ENCODE peak calls at places on chromosomes 12 and 14, in nine cellular contexts. One of them, this sample, is unnamed.

GRCh38 chr12:111362687-111363475 is 6.0 kb downstream of the PHETA1 start:
- DNase-seq in stimulated activated CD4-positive, alpha-beta T cell treated with anti-CD3 and anti-CD28 coated beads, Interleukin-12 subunit alpha, Interleukin-12 subunit beta, amount 100 ng/mL, for 48 hours: no peak
- DNase-seq in KG1: no peak
- DNase-seq in tibial artery: no peak
- DNase-seq in HFFc6: no peak
- DNase-seq in GM13977: no peak
- DNase-seq in fibroblast of pulmonary artery: no peak
- DNase-seq in activated CD4-positive, alpha-beta T cell treated with anti-CD3 and anti-CD28 coated beads for 1 hour: no peak
- DNase-seq in GM13976: no peak
- DNase-seq in this sample: no peak

GRCh38 chr12:69821441-69822204 is 3.4 kb upstream of the MYRFL start:
- DNase-seq in fibroblast of pulmonary artery: peak; percentile 88
- DNase-seq in activated CD4-positive, alpha-beta T cell treated with anti-CD3 and anti-CD28 coated beads for 1 hour: no peak
- DNase-seq in tibial artery: no peak
- DNase-seq in GM13977: no peak
- DNase-seq in GM13976: no peak
- DNase-seq in stimulated activated CD4-positive, alpha-beta T cell treated with anti-CD3 and anti-CD28 coated beads, Interleukin-12 subunit alpha, Interleukin-12 subunit beta, amount 100 ng/mL, for 48 hours: no peak
- DNase-seq in KG1: no peak
- DNase-seq in HFFc6: no peak
- DNase-seq in this sample: no peak

GRCh38 chr12:99427104-99427503 is 220.4 kb upstream of the GARIN6 start:
- DNase-seq in GM13976: no peak
- DNase-seq in stimulated activated CD4-positive, alpha-beta T cell treated with anti-CD3 and anti-CD28 coated beads, Interleukin-12 subunit alpha, Interleukin-12 subunit beta, amount 100 ng/mL, for 48 hours: no peak
- DNase-seq in activated CD4-positive, alpha-beta T cell treated with anti-CD3 and anti-CD28 coated beads for 1 hour: no peak
- DNase-seq in HFFc6: no peak
- DNase-seq in fibroblast of pulmonary artery: no peak
- DNase-seq in KG1: no peak
- DNase-seq in GM13977: no peak
- DNase-seq in tibial artery: no peak
- DNase-seq in this sample: no peak

GRCh38 chr12:82436354-82436753 is 78.0 kb downstream of the METTL25 start:
- DNase-seq in HFFc6: no peak
- DNase-seq in fibroblast of pulmonary artery: no peak
- DNase-seq in stimulated activated CD4-positive, alpha-beta T cell treated with anti-CD3 and anti-CD28 coated beads, Interleukin-12 subunit alpha, Interleukin-12 subunit beta, amount 100 ng/mL, for 48 hours: no peak
- DNase-seq in GM13977: no peak
- DNase-seq in tibial artery: no peak
- DNase-seq in KG1: no peak
- DNase-seq in GM13976: no peak
- DNase-seq in activated CD4-positive, alpha-beta T cell treated with anti-CD3 and anti-CD28 coated beads for 1 hour: no peak
- DNase-seq in this sample: no peak

GRCh38 chr12:47442310-47442709 is 263.5 kb downstream of the RPAP3 start:
- DNase-seq in fibroblast of pulmonary artery: no peak
- DNase-seq in tibial artery: no peak
- DNase-seq in HFFc6: no peak
- DNase-seq in stimulated activated CD4-positive, alpha-beta T cell treated with anti-CD3 and anti-CD28 coated beads, Interleukin-12 subunit alpha, Interleukin-12 subunit beta, amount 100 ng/mL, for 48 hours: no peak
- DNase-seq in GM13977: no peak
- DNase-seq in KG1: no peak
- DNase-seq in activated CD4-positive, alpha-beta T cell treated with anti-CD3 and anti-CD28 coated beads for 1 hour: no peak
- DNase-seq in GM13976: no peak
- DNase-seq in this sample: no peak

GRCh38 chr12:45268672-45269406 is 52.9 kb downstream of the ANO6 start:
- DNase-seq in HFFc6: peak; percentile 91
- DNase-seq in GM13977: peak; percentile 20
- DNase-seq in KG1: peak; percentile 42
- DNase-seq in fibroblast of pulmonary artery: peak; percentile 94
- DNase-seq in stimulated activated CD4-positive, alpha-beta T cell treated with anti-CD3 and anti-CD28 coated beads, Interleukin-12 subunit alpha, Interleukin-12 subunit beta, amount 100 ng/mL, for 48 hours: no peak
- DNase-seq in GM13976: peak; percentile 17
- DNase-seq in tibial artery: peak; percentile 87
- DNase-seq in activated CD4-positive, alpha-beta T cell treated with anti-CD3 and anti-CD28 coated beads for 1 hour: no peak
- DNase-seq in this sample: no peak

GRCh38 chr12:6074979-6075585 is 49.4 kb downstream of the VWF start:
- DNase-seq in KG1: no peak
- DNase-seq in activated CD4-positive, alpha-beta T cell treated with anti-CD3 and anti-CD28 coated beads for 1 hour: no peak
- DNase-seq in GM13977: peak; percentile 44
- DNase-seq in GM13976: peak; percentile 68
- DNase-seq in stimulated activated CD4-positive, alpha-beta T cell treated with anti-CD3 and anti-CD28 coated beads, Interleukin-12 subunit alpha, Interleukin-12 subunit beta, amount 100 ng/mL, for 48 hours: no peak
- DNase-seq in tibial artery: no peak
- DNase-seq in HFFc6: no peak
- DNase-seq in fibroblast of pulmonary artery: no peak
- DNase-seq in this sample: peak; percentile 12

GRCh38 chr12:25979563-25979962 is 21.1 kb downstream of the RASSF8 start:
- DNase-seq in GM13976: no peak
- DNase-seq in HFFc6: peak; percentile 28
- DNase-seq in tibial artery: no peak
- DNase-seq in stimulated activated CD4-positive, alpha-beta T cell treated with anti-CD3 and anti-CD28 coated beads, Interleukin-12 subunit alpha, Interleukin-12 subunit beta, amount 100 ng/mL, for 48 hours: no peak
- DNase-seq in KG1: no peak
- DNase-seq in activated CD4-positive, alpha-beta T cell treated with anti-CD3 and anti-CD28 coated beads for 1 hour: no peak
- DNase-seq in GM13977: no peak
- DNase-seq in fibroblast of pulmonary artery: peak; percentile 33
- DNase-seq in this sample: no peak

GRCh38 chr12:66555113-66555512 is 123.8 kb downstream of the GRIP1 start:
- DNase-seq in KG1: no peak
- DNase-seq in fibroblast of pulmonary artery: no peak
- DNase-seq in HFFc6: no peak
- DNase-seq in stimulated activated CD4-positive, alpha-beta T cell treated with anti-CD3 and anti-CD28 coated beads, Interleukin-12 subunit alpha, Interleukin-12 subunit beta, amount 100 ng/mL, for 48 hours: no peak
- DNase-seq in GM13976: no peak
- DNase-seq in tibial artery: no peak
- DNase-seq in activated CD4-positive, alpha-beta T cell treated with anti-CD3 and anti-CD28 coated beads for 1 hour: no peak
- DNase-seq in GM13977: no peak
- DNase-seq in this sample: no peak

GRCh38 chr12:95615735-95616134 is 64.5 kb upstream of the USP44 start:
- DNase-seq in GM13976: no peak
- DNase-seq in stimulated activated CD4-positive, alpha-beta T cell treated with anti-CD3 and anti-CD28 coated beads, Interleukin-12 subunit alpha, Interleukin-12 subunit beta, amount 100 ng/mL, for 48 hours: no peak
- DNase-seq in GM13977: no peak
- DNase-seq in activated CD4-positive, alpha-beta T cell treated with anti-CD3 and anti-CD28 coated beads for 1 hour: no peak
- DNase-seq in tibial artery: no peak
- DNase-seq in fibroblast of pulmonary artery: peak; percentile 16
- DNase-seq in KG1: no peak
- DNase-seq in HFFc6: no peak
- DNase-seq in this sample: no peak

GRCh38 chr12:108560321-108560721 is 652 bp downstream of the SART3 start:
- DNase-seq in stimulated activated CD4-positive, alpha-beta T cell treated with anti-CD3 and anti-CD28 coated beads, Interleukin-12 subunit alpha, Interleukin-12 subunit beta, amount 100 ng/mL, for 48 hours: no peak
- DNase-seq in activated CD4-positive, alpha-beta T cell treated with anti-CD3 and anti-CD28 coated beads for 1 hour: no peak
- DNase-seq in GM13977: no peak
- DNase-seq in GM13976: no peak
- DNase-seq in fibroblast of pulmonary artery: peak; percentile 75
- DNase-seq in HFFc6: peak; percentile 25
- DNase-seq in tibial artery: no peak
- DNase-seq in KG1: no peak
- DNase-seq in this sample: no peak

GRCh38 chr12:47746073-47746472 is 12.6 kb downstream of the RAPGEF3 start:
- DNase-seq in fibroblast of pulmonary artery: no peak
- DNase-seq in activated CD4-positive, alpha-beta T cell treated with anti-CD3 and anti-CD28 coated beads for 1 hour: no peak
- DNase-seq in stimulated activated CD4-positive, alpha-beta T cell treated with anti-CD3 and anti-CD28 coated beads, Interleukin-12 subunit alpha, Interleukin-12 subunit beta, amount 100 ng/mL, for 48 hours: no peak
- DNase-seq in GM13977: no peak
- DNase-seq in KG1: no peak
- DNase-seq in GM13976: peak; percentile 25
- DNase-seq in tibial artery: no peak
- DNase-seq in HFFc6: no peak
- DNase-seq in this sample: no peak

GRCh38 chr14:51020024-51020710 is 74.7 kb downstream of the TRIM9 start:
- DNase-seq in tibial artery: no peak
- DNase-seq in GM13977: no peak
- DNase-seq in KG1: no peak
- DNase-seq in fibroblast of pulmonary artery: no peak
- DNase-seq in activated CD4-positive, alpha-beta T cell treated with anti-CD3 and anti-CD28 coated beads for 1 hour: no peak
- DNase-seq in stimulated activated CD4-positive, alpha-beta T cell treated with anti-CD3 and anti-CD28 coated beads, Interleukin-12 subunit alpha, Interleukin-12 subunit beta, amount 100 ng/mL, for 48 hours: no peak
- DNase-seq in GM13976: no peak
- DNase-seq in HFFc6: no peak
- DNase-seq in this sample: no peak

GRCh38 chr14:24334431-24335271 is at the start of gene ADCY4:
- DNase-seq in GM13977: no peak
- DNase-seq in fibroblast of pulmonary artery: no peak
- DNase-seq in KG1: no peak
- DNase-seq in activated CD4-positive, alpha-beta T cell treated with anti-CD3 and anti-CD28 coated beads for 1 hour: no peak
- DNase-seq in tibial artery: no peak
- DNase-seq in GM13976: peak; percentile 52
- DNase-seq in HFFc6: no peak
- DNase-seq in stimulated activated CD4-positive, alpha-beta T cell treated with anti-CD3 and anti-CD28 coated beads, Interleukin-12 subunit alpha, Interleukin-12 subunit beta, amount 100 ng/mL, for 48 hours: no peak
- DNase-seq in this sample: no peak

GRCh38 chr14:35883677-35884293 is 57.6 kb downstream of the BRMS1L start:
- DNase-seq in fibroblast of pulmonary artery: peak; percentile 44
- DNase-seq in activated CD4-positive, alpha-beta T cell treated with anti-CD3 and anti-CD28 coated beads for 1 hour: no peak
- DNase-seq in tibial artery: no peak
- DNase-seq in GM13976: peak; percentile 45
- DNase-seq in KG1: no peak
- DNase-seq in HFFc6: peak; percentile 9
- DNase-seq in GM13977: peak; percentile 44
- DNase-seq in stimulated activated CD4-positive, alpha-beta T cell treated with anti-CD3 and anti-CD28 coated beads, Interleukin-12 subunit alpha, Interleukin-12 subunit beta, amount 100 ng/mL, for 48 hours: peak; percentile 1
- DNase-seq in this sample: no peak

GRCh38 chr12:127810026-127810425 is 456.9 kb upstream of the TMEM132C start:
- DNase-seq in HFFc6: peak; percentile 66
- DNase-seq in activated CD4-positive, alpha-beta T cell treated with anti-CD3 and anti-CD28 coated beads for 1 hour: no peak
- DNase-seq in GM13977: no peak
- DNase-seq in GM13976: no peak
- DNase-seq in fibroblast of pulmonary artery: peak; percentile 63
- DNase-seq in KG1: no peak
- DNase-seq in tibial artery: no peak
- DNase-seq in stimulated activated CD4-positive, alpha-beta T cell treated with anti-CD3 and anti-CD28 coated beads, Interleukin-12 subunit alpha, Interleukin-12 subunit beta, amount 100 ng/mL, for 48 hours: no peak
- DNase-seq in this sample: no peak

GRCh38 chr14:105154476-105154871 is 14.1 kb downstream of the JAG2 start:
- DNase-seq in HFFc6: no peak
- DNase-seq in GM13976: no peak
- DNase-seq in activated CD4-positive, alpha-beta T cell treated with anti-CD3 and anti-CD28 coated beads for 1 hour: no peak
- DNase-seq in stimulated activated CD4-positive, alpha-beta T cell treated with anti-CD3 and anti-CD28 coated beads, Interleukin-12 subunit alpha, Interleukin-12 subunit beta, amount 100 ng/mL, for 48 hours: no peak
- DNase-seq in KG1: no peak
- DNase-seq in fibroblast of pulmonary artery: no peak
- DNase-seq in GM13977: no peak
- DNase-seq in tibial artery: no peak
- DNase-seq in this sample: no peak

GRCh38 chr12:112728909-112729308 is 62.6 kb upstream of the RPH3A start:
- DNase-seq in KG1: no peak
- DNase-seq in fibroblast of pulmonary artery: no peak
- DNase-seq in GM13976: no peak
- DNase-seq in activated CD4-positive, alpha-beta T cell treated with anti-CD3 and anti-CD28 coated beads for 1 hour: no peak
- DNase-seq in GM13977: no peak
- DNase-seq in stimulated activated CD4-positive, alpha-beta T cell treated with anti-CD3 and anti-CD28 coated beads, Interleukin-12 subunit alpha, Interleukin-12 subunit beta, amount 100 ng/mL, for 48 hours: no peak
- DNase-seq in tibial artery: no peak
- DNase-seq in HFFc6: no peak
- DNase-seq in this sample: no peak

GRCh38 chr12:80761818-80762217 is 45.1 kb downstream of the MYF5 start:
- DNase-seq in HFFc6: no peak
- DNase-seq in GM13976: no peak
- DNase-seq in fibroblast of pulmonary artery: no peak
- DNase-seq in tibial artery: no peak
- DNase-seq in activated CD4-positive, alpha-beta T cell treated with anti-CD3 and anti-CD28 coated beads for 1 hour: no peak
- DNase-seq in GM13977: no peak
- DNase-seq in stimulated activated CD4-positive, alpha-beta T cell treated with anti-CD3 and anti-CD28 coated beads, Interleukin-12 subunit alpha, Interleukin-12 subunit beta, amount 100 ng/mL, for 48 hours: no peak
- DNase-seq in KG1: no peak
- DNase-seq in this sample: no peak

GRCh38 chr14:96104469-96105057 is 65.4 kb downstream of the C14orf132 start:
- DNase-seq in fibroblast of pulmonary artery: peak; percentile 83
- DNase-seq in KG1: no peak
- DNase-seq in GM13977: peak; percentile 36
- DNase-seq in GM13976: peak; percentile 46
- DNase-seq in tibial artery: peak; percentile 90
- DNase-seq in stimulated activated CD4-positive, alpha-beta T cell treated with anti-CD3 and anti-CD28 coated beads, Interleukin-12 subunit alpha, Interleukin-12 subunit beta, amount 100 ng/mL, for 48 hours: no peak
- DNase-seq in activated CD4-positive, alpha-beta T cell treated with anti-CD3 and anti-CD28 coated beads for 1 hour: no peak
- DNase-seq in HFFc6: peak; percentile 97
- DNase-seq in this sample: no peak

GRCh38 chr12:51246254-51246853 is 7.7 kb downstream of the DAZAP2 start:
- DNase-seq in GM13977: no peak
- DNase-seq in HFFc6: no peak
- DNase-seq in tibial artery: no peak
- DNase-seq in KG1: peak; percentile 59
- DNase-seq in GM13976: peak; percentile 50
- DNase-seq in activated CD4-positive, alpha-beta T cell treated with anti-CD3 and anti-CD28 coated beads for 1 hour: no peak
- DNase-seq in stimulated activated CD4-positive, alpha-beta T cell treated with anti-CD3 and anti-CD28 coated beads, Interleukin-12 subunit alpha, Interleukin-12 subunit beta, amount 100 ng/mL, for 48 hours: no peak
- DNase-seq in fibroblast of pulmonary artery: peak; percentile 85
- DNase-seq in this sample: no peak

GRCh38 chr14:50050171-50050570 is 66.2 kb downstream of the VCPKMT start:
- DNase-seq in fibroblast of pulmonary artery: no peak
- DNase-seq in activated CD4-positive, alpha-beta T cell treated with anti-CD3 and anti-CD28 coated beads for 1 hour: no peak
- DNase-seq in HFFc6: no peak
- DNase-seq in tibial artery: no peak
- DNase-seq in stimulated activated CD4-positive, alpha-beta T cell treated with anti-CD3 and anti-CD28 coated beads, Interleukin-12 subunit alpha, Interleukin-12 subunit beta, amount 100 ng/mL, for 48 hours: no peak
- DNase-seq in GM13977: no peak
- DNase-seq in KG1: no peak
- DNase-seq in GM13976: no peak
- DNase-seq in this sample: no peak

GRCh38 chr12:52351196-52352059 is 15.9 kb downstream of the KRT85 start:
- DNase-seq in GM13977: no peak
- DNase-seq in stimulated activated CD4-positive, alpha-beta T cell treated with anti-CD3 and anti-CD28 coated beads, Interleukin-12 subunit alpha, Interleukin-12 subunit beta, amount 100 ng/mL, for 48 hours: no peak
- DNase-seq in tibial artery: no peak
- DNase-seq in fibroblast of pulmonary artery: no peak
- DNase-seq in KG1: no peak
- DNase-seq in HFFc6: no peak
- DNase-seq in activated CD4-positive, alpha-beta T cell treated with anti-CD3 and anti-CD28 coated beads for 1 hour: peak; percentile 30
- DNase-seq in GM13976: no peak
- DNase-seq in this sample: peak; percentile 15

GRCh38 chr14:105107781-105108515 is 42.7 kb upstream of the GPR132 start:
- DNase-seq in GM13977: no peak
- DNase-seq in tibial artery: no peak
- DNase-seq in stimulated activated CD4-positive, alpha-beta T cell treated with anti-CD3 and anti-CD28 coated beads, Interleukin-12 subunit alpha, Interleukin-12 subunit beta, amount 100 ng/mL, for 48 hours: no peak
- DNase-seq in KG1: no peak
- DNase-seq in HFFc6: no peak
- DNase-seq in GM13976: no peak
- DNase-seq in activated CD4-positive, alpha-beta T cell treated with anti-CD3 and anti-CD28 coated beads for 1 hour: no peak
- DNase-seq in fibroblast of pulmonary artery: no peak
- DNase-seq in this sample: no peak

GRCh38 chr14:54420478-54421116 is 20.6 kb downstream of the CNIH1 start:
- DNase-seq in tibial artery: peak; percentile 28
- DNase-seq in activated CD4-positive, alpha-beta T cell treated with anti-CD3 and anti-CD28 coated beads for 1 hour: no peak
- DNase-seq in KG1: no peak
- DNase-seq in HFFc6: peak; percentile 54
- DNase-seq in GM13977: no peak
- DNase-seq in GM13976: no peak
- DNase-seq in fibroblast of pulmonary artery: peak; percentile 69
- DNase-seq in stimulated activated CD4-positive, alpha-beta T cell treated with anti-CD3 and anti-CD28 coated beads, Interleukin-12 subunit alpha, Interleukin-12 subunit beta, amount 100 ng/mL, for 48 hours: no peak
- DNase-seq in this sample: no peak

GRCh38 chr14:34059925-34060746 is 109.3 kb upstream of the EGLN3 start:
- DNase-seq in tibial artery: peak; percentile 72
- DNase-seq in stimulated activated CD4-positive, alpha-beta T cell treated with anti-CD3 and anti-CD28 coated beads, Interleukin-12 subunit alpha, Interleukin-12 subunit beta, amount 100 ng/mL, for 48 hours: peak; percentile 57
- DNase-seq in GM13976: peak; percentile 84
- DNase-seq in KG1: no peak
- DNase-seq in activated CD4-positive, alpha-beta T cell treated with anti-CD3 and anti-CD28 coated beads for 1 hour: peak; percentile 21
- DNase-seq in GM13977: peak; percentile 68
- DNase-seq in HFFc6: peak; percentile 24
- DNase-seq in fibroblast of pulmonary artery: peak; percentile 67
- DNase-seq in this sample: no peak

GRCh38 chr12:100794441-100795192 is at the start of gene ANO4:
- DNase-seq in GM13977: no peak
- DNase-seq in KG1: no peak
- DNase-seq in tibial artery: no peak
- DNase-seq in fibroblast of pulmonary artery: no peak
- DNase-seq in stimulated activated CD4-positive, alpha-beta T cell treated with anti-CD3 and anti-CD28 coated beads, Interleukin-12 subunit alpha, Interleukin-12 subunit beta, amount 100 ng/mL, for 48 hours: no peak
- DNase-seq in activated CD4-positive, alpha-beta T cell treated with anti-CD3 and anti-CD28 coated beads for 1 hour: no peak
- DNase-seq in HFFc6: no peak
- DNase-seq in GM13976: no peak
- DNase-seq in this sample: no peak

GRCh38 chr14:104600141-104600643 is 4.4 kb downstream of the TMEM179 start:
- DNase-seq in GM13977: peak; percentile 26
- DNase-seq in HFFc6: peak; percentile 41
- DNase-seq in stimulated activated CD4-positive, alpha-beta T cell treated with anti-CD3 and anti-CD28 coated beads, Interleukin-12 subunit alpha, Interleukin-12 subunit beta, amount 100 ng/mL, for 48 hours: no peak
- DNase-seq in KG1: no peak
- DNase-seq in activated CD4-positive, alpha-beta T cell treated with anti-CD3 and anti-CD28 coated beads for 1 hour: no peak
- DNase-seq in tibial artery: no peak
- DNase-seq in fibroblast of pulmonary artery: no peak
- DNase-seq in GM13976: peak; percentile 32
- DNase-seq in this sample: no peak

GRCh38 chr12:43113153-43113552 is 438.9 kb downstream of the ADAMTS20 start:
- DNase-seq in KG1: no peak
- DNase-seq in tibial artery: no peak
- DNase-seq in HFFc6: no peak
- DNase-seq in GM13977: no peak
- DNase-seq in fibroblast of pulmonary artery: peak; percentile 39
- DNase-seq in activated CD4-positive, alpha-beta T cell treated with anti-CD3 and anti-CD28 coated beads for 1 hour: no peak
- DNase-seq in stimulated activated CD4-positive, alpha-beta T cell treated with anti-CD3 and anti-CD28 coated beads, Interleukin-12 subunit alpha, Interleukin-12 subunit beta, amount 100 ng/mL, for 48 hours: no peak
- DNase-seq in GM13976: no peak
- DNase-seq in this sample: no peak

This sample was measured in activated CD4-positive, CD25-positive, alpha-beta regulatory T cell.